ENCODE peak calls at places on chromosome 11, in seven cellular contexts. J is lung, G is adrenal gland, Y is thoracic aorta, W is tibial artery, U is AG04450, O is psoas muscle. Z is an unnamed sample.
A peak's percentile ranks its signal among the peaks of the same experiment; 100 is the strongest.

GRCh38 chr11:45964911-45965389 is 42.5 kb downstream of the LARGE2 start:
- DNase-seq in J (peak; percentile 52), U (peak; percentile 66), O (no peak), Y (no peak), W (peak; percentile 70), G (peak; percentile 64), Z (peak; percentile 63)

GRCh38 chr11:111631034-111631665 is 28.9 kb downstream of the SIK2 start:
- DNase-seq in Y (no peak), W (no peak), U (no peak), J (no peak), G (no peak), O (no peak), Z (no peak)

GRCh38 chr11:70901951-70902521 is 350.3 kb downstream of the SHANK2 start:
- DNase-seq in W (no peak), J (no peak), O (no peak), Y (no peak), U (no peak), G (no peak), Z (no peak)

GRCh38 chr11:56333156-56333555 is 12.7 kb upstream of the OR8K1 start:
- DNase-seq in Y (no peak), O (no peak), U (no peak), W (no peak), J (no peak), G (no peak), Z (no peak)

GRCh38 chr11:75642402-75643113 is 26.3 kb downstream of the MAP6 start:
- DNase-seq in G (no peak), J (no peak), U (no peak), Y (no peak), O (no peak), W (no peak), Z (no peak)

GRCh38 chr11:31114437-31114836 is 255.1 kb downstream of the DCDC1 start:
- DNase-seq in U (no peak), J (no peak), W (no peak), Y (no peak), G (no peak), O (no peak), Z (no peak)

GRCh38 chr11:18321991-18322711 is at the start of the genes GTF2H1 and HPS5:
- DNase-seq in W (peak; percentile 97), J (peak; percentile 97), G (peak; percentile 95), Y (peak; percentile 93), U (peak; percentile 96), O (peak; percentile 97), Z (peak; percentile 81)

GRCh38 chr11:133819114-133819513 is 26.2 kb downstream of the SPATA19 start:
- DNase-seq in U (no peak), O (no peak), G (no peak), J (no peak), Y (no peak), W (no peak), Z (no peak)

GRCh38 chr11:47924184-47924671 is 56.1 kb upstream of the PTPRJ start:
- DNase-seq in J (peak; percentile 55), U (no peak), Y (no peak), G (peak; percentile 48), O (no peak), W (no peak), Z (peak; percentile 77)

DNA sequence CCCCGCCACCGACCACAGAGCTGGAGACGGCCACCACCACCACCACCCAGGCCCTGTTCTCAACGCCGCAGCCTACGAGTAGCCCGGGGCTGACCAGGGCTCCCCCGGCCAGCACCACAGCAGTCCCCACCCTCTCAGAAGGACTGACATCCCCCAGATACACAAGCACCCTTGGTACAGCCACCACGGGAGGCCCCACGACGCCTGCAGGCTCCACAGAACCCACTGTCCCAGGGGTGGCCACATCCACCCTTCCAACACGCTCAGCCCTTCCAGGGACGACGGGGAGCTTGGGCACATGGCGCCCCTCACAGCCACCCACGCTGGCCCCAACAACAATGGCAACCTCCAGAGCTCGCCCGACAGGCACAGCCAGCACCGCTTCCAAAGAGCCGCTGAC is 18.8 kb downstream of the MUC5B start:
- DNase-seq in O (no peak), W (no peak), G (no peak), Y (no peak), U (no peak), J (no peak), Z (no peak)
- TF ChIP-seq CTCF in O (no peak), W (no peak), G (no peak), Y (no peak), U (no peak), J (no peak), Z (no peak)

DNA sequence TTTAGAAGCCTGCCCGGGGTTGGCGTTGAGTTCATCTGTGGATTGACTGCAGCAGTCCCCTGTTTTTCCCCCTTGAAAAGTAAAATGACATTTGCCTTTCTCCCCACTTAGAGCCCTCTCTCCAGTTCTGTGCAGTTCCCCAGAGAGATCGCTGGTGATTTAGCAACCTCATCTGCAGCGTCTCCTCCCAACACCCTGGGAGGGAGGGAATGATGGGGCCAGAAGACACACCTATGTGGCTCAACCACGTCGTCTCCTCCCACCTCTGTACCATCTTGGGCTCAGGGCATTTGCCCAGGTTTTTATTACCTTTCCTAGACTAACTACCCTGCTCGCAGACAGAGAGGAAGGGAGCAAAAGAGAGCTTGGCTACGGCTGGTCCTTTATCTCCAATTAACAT is 73.4 kb downstream of the DSCAML1 start:
- DNase-seq in O (no peak), Y (no peak), G (no peak), U (no peak), J (no peak), W (peak; percentile 10), Z (no peak)
- H3K27me3 ChIP-seq in O (no peaks in the 10 kb centered on the region), Y (no peaks in the 10 kb centered on the region), G (no peaks in the 10 kb centered on the region), U (peaks cover 13% of the 10 kb centered on the region), J (no peaks in the 10 kb centered on the region), W (no peaks in the 10 kb centered on the region), Z (no peaks in the 10 kb centered on the region)

GRCh38 chr11:27721505-27722116 is 21.4 kb upstream of the BDNF start:
- DNase-seq in G (no peak), O (no peak), Y (no peak), W (no peak), J (no peak), U (no peak), Z (no peak)
- TF ChIP-seq CTCF in G (no peak), O (no peak), Y (no peak), W (no peak), J (no peak), U (no peak), Z (no peak)

GRCh38 chr11:66766681-66767080 is 37.7 kb upstream of the SPTBN2 start:
- DNase-seq in U (no peak), Y (no peak), W (no peak), J (no peak), O (no peak), G (no peak), Z (no peak)
- H3K27me3 ChIP-seq in U (no peaks in the 10 kb centered on the region), Y (no peaks in the 10 kb centered on the region), W (no peaks in the 10 kb centered on the region), J (no peaks in the 10 kb centered on the region), O (no peaks in the 10 kb centered on the region), G (no peaks in the 10 kb centered on the region), Z (no peaks in the 10 kb centered on the region)

Z was measured in Panc1.